ENCODE peak calls at places on chromosomes 6 and 20, in ten cellular contexts. J, X, M, Z, Y, T, C, V, P and K are unnamed samples.

GRCh38 chr6:124368131-124368530 is 564.5 kb downstream of the NKAIN2 start:
- DNase-seq in J (no peak), X (no peak), M (no peak), Z (no peak), Y (no peak), T (no peak), C (no peak), V (no peak), P (no peak), K (no peak)

GRCh38 chr20:1478566-1478965 is 11.9 kb upstream of the NSFL1C start:
- DNase-seq in J (peak; percentile 14), X (no peak), M (no peak), Z (no peak), Y (no peak), T (no peak), C (no peak), V (no peak), P (peak; percentile 73), K (no peak)

GRCh38 chr6:48078092-48078491 is 32.9 kb downstream of the PTCHD4 start:
- DNase-seq in J (no peak), X (no peak), M (no peak), Z (no peak), Y (no peak), T (no peak), C (no peak), V (no peak), P (no peak), K (no peak)

GRCh38 chr20:35271904-35272303 is 6.0 kb downstream of the MMP24OS start:
- DNase-seq in J (no peak), X (no peak), M (no peak), Z (no peak), Y (no peak), T (no peak), C (no peak), V (no peak), P (peak; percentile 63), K (no peak)

GRCh38 chr20:2338702-2339101 is 42.0 kb upstream of the TGM6 start:
- DNase-seq in J (no peak), X (no peak), M (no peak), Z (no peak), Y (no peak), T (no peak), C (no peak), V (no peak), P (no peak), K (no peak)

GRCh38 chr6:9334979-9335378 is 899.6 kb upstream of the SLC35B3 start:
- DNase-seq in J (no peak), X (no peak), M (no peak), Z (no peak), Y (no peak), T (no peak), C (no peak), V (no peak), P (peak; percentile 79), K (no peak)

GRCh38 chr6:107329063-107329462 is 130.3 kb downstream of the PDSS2 start:
- DNase-seq in J (no peak), X (no peak), M (no peak), Z (no peak), Y (no peak), T (no peak), C (no peak), V (no peak), P (no peak), K (no peak)

GRCh38 chr6:34834789-34835518 is 43.1 kb downstream of the BLTP3A start:
- DNase-seq in J (no peak), X (no peak), M (no peak), Z (no peak), Y (no peak), T (no peak), C (no peak), V (no peak), P (peak; percentile 77), K (no peak)

GRCh38 chr6:36839819-36840379 is 655 bp upstream of the CPNE5 start:
- DNase-seq in J (no peak), X (peak; percentile 73), M (no peak), Z (no peak), Y (peak; percentile 38), T (peak; percentile 76), C (peak; percentile 80), V (peak; percentile 75), P (peak; percentile 34), K (peak; percentile 66)

GRCh38 chr20:57611605-57612311 is 8.5 kb downstream of the ZBP1 start:
- DNase-seq in J (no peak), X (no peak), M (no peak), Z (no peak), Y (no peak), T (no peak), C (no peak), V (peak; percentile 15), P (no peak), K (peak; percentile 49)

GRCh38 chr6:14857501-14857900 is 388.4 kb upstream of the JARID2 start:
- DNase-seq in J (no peak), X (peak; percentile 58), M (peak; percentile 69), Z (peak; percentile 56), Y (peak; percentile 85), T (no peak), C (no peak), V (peak; percentile 37), P (no peak), K (peak; percentile 60)

GRCh38 chr6:5175195-5175594 is 85.6 kb downstream of the LYRM4 start:
- DNase-seq in J (no peak), X (no peak), M (no peak), Z (no peak), Y (no peak), T (no peak), C (peak; percentile 61), V (no peak), P (no peak), K (no peak)

GRCh38 chr20:64110411-64111068 is 3.2 kb upstream of the NPBWR2 start:
- DNase-seq in J (no peak), X (no peak), M (no peak), Z (peak; percentile 40), Y (no peak), T (peak; percentile 22), C (no peak), V (no peak), P (no peak), K (no peak)

GRCh38 chr20:16732506-16733152 is 2.8 kb downstream of the SNRPB2 start:
- DNase-seq in J (no peak), X (no peak), M (no peak), Z (no peak), Y (no peak), T (no peak), C (no peak), V (no peak), P (no peak), K (no peak)